ENCODE peak calls at places on chromosome 12, in ten cellular contexts. Z is tibial nerve, T is endothelial cell of umbilical vein, J is IMR-90, B is heart left ventricle, F is adrenal gland, D is ovary, A is esophagus muscularis mucosa, E is esophagus squamous epithelium, Q is H54. N is an unnamed sample.

GRCh38 chr12:107241421-107241820 is 148.1 kb upstream of the CRY1 start:
- DNase-seq in F (peak), D (no peak), J (no peak), B (no peak), E (no peak), T (no peak), A (no peak), Z (no peak), Q (no peak), N (no peak)

GRCh38 chr12:71787574-71787973 is 32.9 kb downstream of the RAB21 start:
- DNase-seq in T (peak), Z (no peak), F (no peak), D (no peak), B (no peak), E (no peak), Q (no peak), J (no peak), A (no peak), N (no peak)

GRCh38 chr12:124039276-124039675 is 66.3 kb downstream of the ZNF664 start:
- DNase-seq in F (no peak), E (no peak), D (no peak), J (peak), Q (no peak), Z (no peak), T (no peak), A (no peak), B (no peak), N (no peak)

GRCh38 chr12:108633081-108633533 is 587 bp downstream of the SELPLG start:
- DNase-seq in J (no peak), A (no peak), T (no peak), D (no peak), B (no peak), E (no peak), Q (no peak), Z (no peak), F (no peak), N (no peak)

GRCh38 chr12:65937806-65938205 is 113.5 kb downstream of the HMGA2 start:
- DNase-seq in Q (no peak), T (no peak), F (no peak), E (no peak), A (no peak), J (no peak), Z (no peak), D (no peak), B (no peak), N (no peak)

GRCh38 chr12:95532851-95533250 is 18.4 kb downstream of the USP44 start:
- DNase-seq in J (peak), Z (no peak), T (no peak), F (no peak), E (no peak), D (no peak), Q (no peak), A (no peak), B (no peak), N (no peak)

GRCh38 chr12:49507139-49507538 is 31.7 kb upstream of the KCNH3 start:
- DNase-seq in J (peak), B (no peak), A (peak), Q (no peak), Z (no peak), D (no peak), F (no peak), E (no peak), T (peak), N (no peak)

GRCh38 chr12:87827638-87828264 is 201.4 kb downstream of the C12orf50 start:
- DNase-seq in J (peak), Q (peak), D (no peak), E (no peak), F (no peak), T (peak), A (no peak), Z (no peak), B (no peak), N (no peak)

GRCh38 chr12:124837958-124838803 is 25.5 kb downstream of the SCARB1 start:
- DNase-seq in F (peak), E (no peak), A (no peak), D (peak), T (peak), B (peak), Q (peak), J (peak), Z (peak), N (peak)

GRCh38 chr12:115871714-115872113 is 405.8 kb downstream of the MED13L start:
- DNase-seq in F (peak), D (no peak), B (no peak), Q (peak), T (no peak), E (no peak), A (no peak), J (peak), Z (no peak), N (no peak)

GRCh38 chr12:4417471-4417870 is 28.1 kb downstream of the FGF6 start:
- DNase-seq in A (no peak), Q (no peak), F (no peak), D (no peak), B (no peak), T (no peak), Z (no peak), E (no peak), J (no peak), N (no peak)

GRCh38 chr12:33156042-33156441 is 259.5 kb upstream of the PKP2 start:
- DNase-seq in T (no peak), E (no peak), A (no peak), Z (no peak), B (no peak), D (no peak), Q (no peak), J (no peak), F (no peak), N (no peak)

GRCh38 chr12:87952223-87952622 is 77.0 kb downstream of the C12orf50 start:
- DNase-seq in A (no peak), T (no peak), Z (no peak), D (no peak), B (no peak), F (no peak), J (no peak), Q (no peak), E (no peak), N (no peak)

DNA sequence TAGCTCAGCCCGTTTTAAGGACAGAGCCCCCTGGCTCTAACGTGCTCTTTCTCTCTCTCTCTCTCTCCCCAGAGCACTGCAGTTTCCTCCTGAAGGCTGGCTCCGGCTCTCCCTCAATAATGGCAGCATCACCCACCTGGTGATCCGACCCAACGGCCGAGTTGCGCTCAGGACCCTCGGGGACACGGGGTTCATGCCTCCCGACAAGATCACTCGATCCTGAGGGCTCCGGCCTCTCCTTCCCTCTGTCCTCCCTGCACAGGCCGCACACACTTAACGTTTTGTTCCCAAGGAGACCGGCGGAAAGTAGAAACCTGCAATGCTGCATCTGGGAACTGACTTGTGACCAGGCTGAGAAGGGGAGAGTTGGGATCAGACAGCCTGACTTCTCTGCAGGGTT is 10.0 kb downstream of the PGAM5 start:
- DNase-seq in B (no peak), F (no peak), D (no peak), E (no peak), A (no peak), Q (no peak), T (no peak), J (no peak), Z (no peak), N (no peak)
- TF ChIP-seq POLR2A in B (no peak), F (no peak), D (no peak), E (no peak), A (no peak), Q (no peak), T (no peak), J (no peak), Z (no peak), N (no peak)

DNA sequence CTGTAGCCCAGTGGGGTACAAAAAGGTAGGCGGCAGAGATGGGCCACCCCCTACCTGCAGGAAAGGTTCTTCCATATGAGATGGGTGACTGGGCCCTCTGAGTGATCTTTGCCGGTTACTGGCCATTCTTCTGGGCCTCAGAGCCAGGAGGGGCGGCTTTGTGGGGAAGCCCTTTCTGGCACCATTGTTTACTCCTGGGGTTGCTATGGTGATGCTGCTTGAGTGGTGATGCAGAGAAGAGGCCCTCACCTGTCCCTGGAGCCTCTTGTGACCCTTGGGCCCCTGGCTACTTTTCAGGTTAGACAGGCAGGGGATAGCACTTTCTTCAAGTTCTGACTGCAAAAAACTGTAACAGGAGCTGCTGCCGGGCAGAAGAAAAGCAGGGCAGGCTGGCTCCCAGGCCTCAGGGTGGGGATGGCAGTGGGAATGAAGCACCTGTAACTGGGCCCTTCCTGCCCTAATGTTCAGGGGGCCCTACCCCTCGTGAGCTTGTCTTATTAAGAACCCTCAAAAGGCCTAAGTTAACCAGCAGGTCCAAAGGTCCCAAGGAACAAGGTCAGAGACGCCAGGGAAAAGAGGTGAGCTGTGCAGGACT is at the start of gene TEX52:
- DNase-seq in J (no peak), E (no peak), A (no peak), T (no peak), Q (no peak), D (no peak), F (no peak), Z (no peak), B (no peak), N (no peak)
- TF ChIP-seq POLR2A in J (no peak), E (no peak), A (no peak), T (no peak), Q (no peak), D (no peak), F (no peak), Z (no peak), B (no peak), N (no peak)

GRCh38 chr12:54292083-54292930 is 8.5 kb downstream of the NFE2 start:
- DNase-seq in A (no peak), B (peak), Q (no peak), T (no peak), F (no peak), Z (no peak), J (no peak), E (no peak), D (no peak), N (no peak)

GRCh38 chr12:54292931-54293241 is 7.9 kb downstream of the NFE2 start:
- DNase-seq in D (no peak), J (no peak), A (no peak), T (no peak), B (no peak), F (no peak), Z (no peak), Q (no peak), E (no peak), N (no peak)

GRCh38 chr12:54296393-54297121 is 4.3 kb downstream of the NFE2 start:
- DNase-seq in J (no peak), Z (no peak), Q (no peak), E (no peak), F (no peak), D (no peak), T (no peak), A (no peak), B (no peak), N (no peak)

GRCh38 chr12:54294914-54295566 is 5.8 kb downstream of the NFE2 start:
- DNase-seq in F (no peak), A (no peak), J (no peak), Q (no peak), D (no peak), E (no peak), B (no peak), T (no peak), Z (no peak), N (no peak)

GRCh38 chr12:54294152-54294913 is 6.5 kb downstream of the NFE2 start:
- DNase-seq in J (no peak), Z (peak), A (no peak), D (no peak), E (no peak), Q (peak), T (peak), F (peak), B (peak), N (no peak)
- TF ChIP-seq POLR2A in J (no peak), Z (no peak), A (no peak), D (no peak), E (no peak), Q (no peak), T (no peak), F (no peak), B (no peak), N (no peak)

GRCh38 chr12:50787618-50788017 is 23.7 kb downstream of the ATF1 start:
- DNase-seq in E (no peak), F (no peak), J (no peak), B (no peak), Q (no peak), A (no peak), Z (no peak), D (no peak), T (no peak), N (no peak)
- TF ChIP-seq POLR2A in E (no peak), F (no peak), J (no peak), B (no peak), Q (no peak), A (no peak), Z (no peak), D (no peak), T (no peak), N (no peak)

GRCh38 chr12:41045509-41045908 is 142.6 kb upstream of the PDZRN4 start:
- DNase-seq in Q (no peak), E (no peak), Z (no peak), J (no peak), F (no peak), T (no peak), D (no peak), B (no peak), A (no peak), N (no peak)
- TF ChIP-seq POLR2A in Q (no peak), E (no peak), Z (no peak), J (no peak), F (no peak), T (no peak), D (no peak), B (no peak), A (no peak), N (no peak)

N was measured in uterus.